ENCODE peak calls at places on chromosomes 5 and 9, in seven cellular contexts. One of them, this sample, is unnamed.

GRCh38 chr5:154276932-154277331 is 86.4 kb downstream of the GALNT10 start:
- DNase-seq in SW480: no peak
- DNase-seq in adipocyte: peak
- DNase-seq in sigmoid colon: peak
- DNase-seq in GM20000: no peak
- DNase-seq in NCI-H1417: no peak
- DNase-seq in ascending aorta: no peak
- DNase-seq in this sample: peak

GRCh38 chr5:152514827-152515397 is 109.8 kb upstream of the NMUR2 start:
- DNase-seq in SW480: peak
- DNase-seq in adipocyte: peak
- DNase-seq in NCI-H1417: peak
- DNase-seq in sigmoid colon: no peak
- DNase-seq in GM20000: peak
- DNase-seq in ascending aorta: no peak
- DNase-seq in this sample: no peak

GRCh38 chr5:135920199-135920598 is 24.6 kb upstream of the IL9 start:
- DNase-seq in adipocyte: no peak
- DNase-seq in GM20000: no peak
- DNase-seq in ascending aorta: no peak
- DNase-seq in NCI-H1417: no peak
- DNase-seq in sigmoid colon: no peak
- DNase-seq in SW480: no peak
- DNase-seq in this sample: no peak

GRCh38 chr9:20188616-20189212 is 399.9 kb upstream of the SLC24A2 start:
- DNase-seq in sigmoid colon: no peak
- DNase-seq in ascending aorta: no peak
- DNase-seq in SW480: no peak
- DNase-seq in GM20000: no peak
- DNase-seq in adipocyte: no peak
- DNase-seq in NCI-H1417: no peak
- DNase-seq in this sample: no peak

GRCh38 chr5:158212915-158213314 is 354.0 kb upstream of the CLINT1 start:
- DNase-seq in SW480: no peak
- DNase-seq in NCI-H1417: no peak
- DNase-seq in GM20000: no peak
- DNase-seq in adipocyte: peak
- DNase-seq in ascending aorta: no peak
- DNase-seq in sigmoid colon: no peak
- DNase-seq in this sample: no peak

GRCh38 chr9:78539904-78540303 is 243.0 kb downstream of the PSAT1 start:
- DNase-seq in GM20000: no peak
- DNase-seq in adipocyte: peak
- DNase-seq in ascending aorta: no peak
- DNase-seq in NCI-H1417: peak
- DNase-seq in SW480: peak
- DNase-seq in sigmoid colon: no peak
- DNase-seq in this sample: no peak

GRCh38 chr9:118362123-118362522 is 657.9 kb downstream of the TLR4 start:
- DNase-seq in adipocyte: no peak
- DNase-seq in SW480: no peak
- DNase-seq in ascending aorta: no peak
- DNase-seq in GM20000: no peak
- DNase-seq in sigmoid colon: no peak
- DNase-seq in NCI-H1417: no peak
- DNase-seq in this sample: no peak

GRCh38 chr5:176737001-176737745 is 73.2 kb upstream of the UNC5A start:
- DNase-seq in SW480: no peak
- DNase-seq in NCI-H1417: peak
- DNase-seq in GM20000: no peak
- DNase-seq in sigmoid colon: peak
- DNase-seq in ascending aorta: peak
- DNase-seq in adipocyte: no peak
- DNase-seq in this sample: no peak

GRCh38 chr5:59346987-59347386 is 546.5 kb downstream of the PDE4D start:
- DNase-seq in adipocyte: no peak
- DNase-seq in SW480: no peak
- DNase-seq in GM20000: no peak
- DNase-seq in sigmoid colon: no peak
- DNase-seq in ascending aorta: no peak
- DNase-seq in NCI-H1417: no peak
- DNase-seq in this sample: no peak

GRCh38 chr9:79687131-79687447 is 115.3 kb downstream of the TLE4 start:
- DNase-seq in NCI-H1417: peak
- DNase-seq in GM20000: no peak
- DNase-seq in adipocyte: no peak
- DNase-seq in ascending aorta: no peak
- DNase-seq in sigmoid colon: no peak
- DNase-seq in SW480: no peak
- DNase-seq in this sample: no peak

GRCh38 chr9:98108540-98109031 is 10.4 kb downstream of the TRIM14 start:
- DNase-seq in GM20000: peak
- DNase-seq in sigmoid colon: no peak
- DNase-seq in SW480: no peak
- DNase-seq in ascending aorta: peak
- DNase-seq in adipocyte: no peak
- DNase-seq in NCI-H1417: no peak
- DNase-seq in this sample: no peak

GRCh38 chr5:130141689-130142320 is 237.5 kb downstream of the CHSY3 start:
- DNase-seq in NCI-H1417: peak
- DNase-seq in SW480: peak
- DNase-seq in sigmoid colon: no peak
- DNase-seq in GM20000: peak
- DNase-seq in ascending aorta: no peak
- DNase-seq in adipocyte: peak
- DNase-seq in this sample: no peak

GRCh38 chr9:99726758-99727157 is 94.9 kb upstream of the NR4A3 start:
- DNase-seq in GM20000: no peak
- DNase-seq in NCI-H1417: peak
- DNase-seq in adipocyte: no peak
- DNase-seq in SW480: no peak
- DNase-seq in sigmoid colon: no peak
- DNase-seq in ascending aorta: no peak
- DNase-seq in this sample: no peak

GRCh38 chr9:116860509-116861120 is 173.5 kb downstream of the TRIM32 start:
- DNase-seq in adipocyte: peak
- DNase-seq in ascending aorta: peak
- DNase-seq in GM20000: peak
- DNase-seq in SW480: peak
- DNase-seq in NCI-H1417: peak
- DNase-seq in sigmoid colon: peak
- DNase-seq in this sample: peak

GRCh38 chr9:36866840-36867239 is 167.2 kb downstream of the PAX5 start:
- DNase-seq in GM20000: no peak
- DNase-seq in sigmoid colon: peak
- DNase-seq in NCI-H1417: peak
- DNase-seq in ascending aorta: no peak
- DNase-seq in adipocyte: no peak
- DNase-seq in SW480: no peak
- DNase-seq in this sample: no peak

GRCh38 chr9:36665921-36666429 is 93.3 kb downstream of the MELK start:
- DNase-seq in ascending aorta: no peak
- DNase-seq in NCI-H1417: no peak
- DNase-seq in SW480: peak
- DNase-seq in adipocyte: peak
- DNase-seq in sigmoid colon: no peak
- DNase-seq in GM20000: peak
- DNase-seq in this sample: no peak

GRCh38 chr9:129483467-129484324 is 137.2 kb downstream of the C9orf50 start:
- DNase-seq in adipocyte: peak
- DNase-seq in GM20000: no peak
- DNase-seq in ascending aorta: peak
- DNase-seq in SW480: peak
- DNase-seq in sigmoid colon: peak
- DNase-seq in NCI-H1417: peak
- DNase-seq in this sample: peak

GRCh38 chr5:170523129-170523497 is 19.3 kb downstream of the KCNIP1 start:
- DNase-seq in GM20000: no peak
- DNase-seq in ascending aorta: no peak
- DNase-seq in NCI-H1417: peak
- DNase-seq in sigmoid colon: no peak
- DNase-seq in SW480: no peak
- DNase-seq in adipocyte: peak
- DNase-seq in this sample: no peak

GRCh38 chr5:180783340-180784052 is 19.1 kb downstream of the MGAT1 start:
- DNase-seq in SW480: no peak
- DNase-seq in GM20000: no peak
- DNase-seq in sigmoid colon: no peak
- DNase-seq in ascending aorta: no peak
- DNase-seq in NCI-H1417: no peak
- DNase-seq in adipocyte: no peak
- DNase-seq in this sample: no peak

GRCh38 chr9:38062498-38063362 is 6.3 kb downstream of the SHB start:
- DNase-seq in sigmoid colon: no peak
- DNase-seq in adipocyte: peak
- DNase-seq in ascending aorta: no peak
- DNase-seq in NCI-H1417: no peak
- DNase-seq in SW480: peak
- DNase-seq in GM20000: no peak
- DNase-seq in this sample: no peak

GRCh38 chr5:44875661-44876250 is 67.0 kb downstream of the MRPS30 start:
- DNase-seq in GM20000: peak
- DNase-seq in NCI-H1417: no peak
- DNase-seq in ascending aorta: no peak
- DNase-seq in sigmoid colon: no peak
- DNase-seq in SW480: peak
- DNase-seq in adipocyte: no peak
- DNase-seq in this sample: no peak

GRCh38 chr5:40514986-40515385 is 164.7 kb upstream of the PTGER4 start:
- DNase-seq in NCI-H1417: no peak
- DNase-seq in GM20000: no peak
- DNase-seq in SW480: no peak
- DNase-seq in adipocyte: no peak
- DNase-seq in sigmoid colon: no peak
- DNase-seq in ascending aorta: no peak
- DNase-seq in this sample: no peak

GRCh38 chr9:70840266-70840665 is 281.2 kb downstream of the TRPM3 start:
- DNase-seq in adipocyte: no peak
- DNase-seq in SW480: no peak
- DNase-seq in NCI-H1417: no peak
- DNase-seq in ascending aorta: no peak
- DNase-seq in sigmoid colon: no peak
- DNase-seq in GM20000: no peak
- DNase-seq in this sample: no peak